ENCODE peak calls at places on chromosome 14, in eight cellular contexts. W, I, M, L, U, O, X and D are unnamed samples. For H3K79me2, the result is how much of the 10 kb centered on the place peaks cover.

GRCh38 chr14:54349713-54350112 is 47.1 kb upstream of the CDKN3 start:
- DNase-seq in W (no peak), I (no peak), M (no peak), L (no peak), U (no peak), O (no peak), X (no peak), D (no peak)

GRCh38 chr14:100293497-100294212 is 12.6 kb downstream of the SLC25A29 start:
- DNase-seq in W (no peak), I (no peak), M (no peak), L (no peak), U (no peak), O (no peak), X (no peak), D (no peak)

GRCh38 chr14:81536125-81536771 is 2.6 kb upstream of the SEL1L start:
- DNase-seq in W (no peak), I (no peak), M (no peak), L (no peak), U (no peak), O (no peak), X (no peak), D (no peak)

GRCh38 chr14:65927871-65928270 is 515.3 kb downstream of the FUT8 start:
- DNase-seq in W (no peak), I (no peak), M (peak), L (no peak), U (no peak), O (peak), X (no peak), D (no peak)

GRCh38 chr14:71702799-71703198 is 229.4 kb upstream of the RGS6 start:
- DNase-seq in W (no peak), I (no peak), M (no peak), L (no peak), U (no peak), O (no peak), X (no peak), D (no peak)

GRCh38 chr14:24483604-24484252 is 24.3 kb downstream of the CMA1 start:
- DNase-seq in W (peak), I (no peak), M (no peak), L (peak), U (no peak), O (no peak), X (peak), D (no peak)

GRCh38 chr14:65131176-65131765 is 29.0 kb upstream of the MAX start:
- DNase-seq in W (peak), I (no peak), M (no peak), L (peak), U (peak), O (peak), X (peak), D (no peak)

GRCh38 chr14:70716958-70717357 is 75.2 kb downstream of the TTC9 start:
- DNase-seq in W (no peak), I (no peak), M (no peak), L (no peak), U (no peak), O (no peak), X (no peak), D (no peak)

GRCh38 chr14:52974406-52974805 is 23.6 kb upstream of the FERMT2 start:
- DNase-seq in W (peak), I (no peak), M (no peak), L (no peak), U (no peak), O (no peak), X (peak), D (no peak)

GRCh38 chr14:94767321-94767878 is 2.5 kb downstream of the GSC start:
- DNase-seq in W (no peak), I (peak), M (no peak), L (no peak), U (no peak), O (peak), X (no peak), D (no peak)

GRCh38 chr14:98171654-98172053 is 1100.3 kb downstream of the BCL11B start:
- DNase-seq in W (no peak), I (no peak), M (peak), L (no peak), U (no peak), O (no peak), X (no peak), D (no peak)

GRCh38 chr14:81176224-81176623 is 44.5 kb downstream of the GTF2A1 start:
- DNase-seq in W (no peak), I (no peak), M (no peak), L (no peak), U (no peak), O (no peak), X (no peak), D (peak)

GRCh38 chr14:87013583-87013982 is 979.4 kb downstream of the GALC start:
- DNase-seq in W (peak), I (no peak), M (no peak), L (peak), U (no peak), O (no peak), X (peak), D (no peak)
- H3K4me2 ChIP-seq in W (no peak), I (no peak), M (no peak), L (peak), U (no peak), O (no peak), X (no peak), D (no peak)

DNA sequence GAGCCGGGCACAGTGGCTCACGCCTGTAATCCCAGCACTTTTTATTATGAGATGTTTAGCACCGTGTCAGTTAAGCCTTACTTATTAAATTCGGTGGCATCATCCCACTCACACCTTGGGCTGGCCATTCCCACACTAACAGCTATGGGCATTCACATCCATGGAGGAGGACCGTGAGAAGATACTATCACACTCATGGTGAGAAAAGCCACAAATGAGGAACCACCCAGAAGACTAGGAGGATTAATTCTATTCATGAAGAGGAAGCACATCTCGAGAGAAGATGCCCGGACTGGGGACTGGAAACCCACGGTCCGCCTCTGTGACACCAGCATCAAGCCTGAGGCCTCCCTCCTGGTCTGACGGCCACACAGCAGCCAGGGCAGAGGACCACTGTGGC is 4.9 kb downstream of the CDC42BPB start:
- DNase-seq in W (no peak), I (no peak), M (no peak), L (no peak), U (no peak), O (no peak), X (no peak), D (peak)
- H3K79me2 ChIP-seq in W (half or more), I (under half), M (under half), L (half or more), U (half or more), O (half or more), X (half or more), D (under half)

DNA sequence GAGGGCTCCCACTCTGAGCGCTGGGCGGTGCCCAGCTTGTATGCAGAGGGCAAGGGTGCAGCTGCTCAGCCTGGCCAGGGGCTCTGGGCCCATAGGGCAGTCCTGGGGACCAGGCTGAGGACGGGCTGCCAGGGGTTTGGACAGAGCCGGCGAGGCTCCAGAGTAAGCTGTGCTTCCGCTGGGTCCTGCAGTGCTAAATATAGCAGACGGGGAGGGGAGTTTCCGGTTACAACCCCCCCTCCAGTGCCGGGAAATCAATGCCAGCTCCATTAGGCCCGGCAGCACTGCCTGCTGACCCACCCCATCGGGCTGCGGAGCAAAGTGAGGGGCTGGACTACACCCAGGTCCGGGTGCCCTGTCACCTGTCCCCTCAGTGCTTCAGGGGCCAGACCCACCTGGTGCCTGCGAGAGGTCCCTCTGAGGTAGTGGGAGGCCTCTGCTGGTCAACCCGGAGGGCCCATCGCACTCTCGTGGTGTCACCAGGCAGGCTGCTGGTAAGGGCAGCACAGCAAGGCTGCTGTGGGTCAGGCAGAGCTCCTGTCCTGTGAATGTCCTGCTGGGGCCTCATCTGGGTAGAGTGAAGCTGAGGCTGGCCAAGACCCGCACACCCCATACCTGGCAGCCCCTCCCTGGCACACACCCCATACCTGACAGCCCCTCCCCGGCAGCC is 2.6 kb upstream of the JAG2 start:
- DNase-seq in W (no peak), I (no peak), M (no peak), L (no peak), U (no peak), O (no peak), X (no peak), D (no peak)
- H3K4me2 ChIP-seq in W (no peak), I (no peak), M (no peak), L (no peak), U (no peak), O (no peak), X (no peak), D (no peak)

GRCh38 chr14:58665773-58666500 is 28.2 kb downstream of the DACT1 start:
- DNase-seq in W (no peak), I (no peak), M (no peak), L (no peak), U (no peak), O (no peak), X (no peak), D (no peak)

GRCh38 chr14:58666737-58667136 is 29.0 kb downstream of the DACT1 start:
- DNase-seq in W (no peak), I (no peak), M (no peak), L (no peak), U (no peak), O (no peak), X (no peak), D (no peak)

GRCh38 chr14:58668848-58669480 is 31.2 kb downstream of the DACT1 start:
- DNase-seq in W (no peak), I (no peak), M (no peak), L (no peak), U (no peak), O (no peak), X (no peak), D (no peak)

GRCh38 chr14:58669556-58670200 is 31.9 kb downstream of the DACT1 start:
- DNase-seq in W (no peak), I (no peak), M (no peak), L (no peak), U (no peak), O (no peak), X (no peak), D (no peak)

DNA sequence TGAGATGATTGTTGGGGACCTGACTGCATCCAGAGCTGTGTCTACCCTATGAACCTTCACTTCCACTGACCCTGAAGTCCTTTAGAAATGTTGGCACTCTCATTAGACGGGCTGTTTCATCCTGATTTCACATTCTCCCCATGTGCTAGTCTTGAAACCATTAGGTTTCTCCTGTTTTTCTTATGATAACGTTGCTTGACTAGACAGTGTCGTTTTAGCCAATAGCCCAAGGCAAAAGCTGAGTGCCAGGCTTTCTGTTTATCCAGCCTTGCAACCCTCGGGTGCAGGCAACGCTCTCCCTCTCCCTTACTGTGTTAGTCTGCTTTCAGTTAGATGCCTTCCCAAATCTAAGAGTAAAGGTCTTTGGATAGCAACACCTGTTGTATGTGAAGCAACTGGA is 30.1 kb downstream of the DACT1 start:
- DNase-seq in W (no peak), I (no peak), M (no peak), L (no peak), U (no peak), O (no peak), X (no peak), D (no peak)
- H3K79me2 ChIP-seq in W (under half), I (under half), M (under half), L (under half), U (under half), O (under half), X (under half), D (under half)

GRCh38 chr14:104665092-104665662 is 24.2 kb upstream of the INF2 start:
- DNase-seq in W (peak), I (no peak), M (no peak), L (no peak), U (no peak), O (no peak), X (no peak), D (no peak)
- H3K4me2 ChIP-seq in W (no peak), I (no peak), M (no peak), L (peak), U (peak), O (no peak), X (peak), D (no peak)

GRCh38 chr14:73738518-73739173 is 24.5 kb upstream of the PNMA1 start:
- DNase-seq in W (no peak), I (peak), M (no peak), L (no peak), U (no peak), O (no peak), X (no peak), D (no peak)
- H3K79me2 ChIP-seq in W (half or more), I (under half), M (half or more), L (half or more), U (under half), O (under half), X (half or more), D (half or more)

GRCh38 chr14:35338731-35339405 is 46.7 kb downstream of the PSMA6 start:
- DNase-seq in W (no peak), I (no peak), M (no peak), L (no peak), U (no peak), O (no peak), X (no peak), D (no peak)

GRCh38 chr14:35335388-35336092 is 43.4 kb downstream of the PSMA6 start:
- DNase-seq in W (peak), I (no peak), M (no peak), L (no peak), U (no peak), O (no peak), X (peak), D (no peak)

GRCh38 chr14:35336171-35337073 is 44.2 kb downstream of the PSMA6 start:
- DNase-seq in W (peak), I (peak), M (no peak), L (peak), U (no peak), O (peak), X (peak), D (no peak)

GRCh38 chr14:35337557-35338255 is 45.5 kb downstream of the PSMA6 start:
- DNase-seq in W (no peak), I (peak), M (no peak), L (no peak), U (no peak), O (peak), X (no peak), D (no peak)

DNA sequence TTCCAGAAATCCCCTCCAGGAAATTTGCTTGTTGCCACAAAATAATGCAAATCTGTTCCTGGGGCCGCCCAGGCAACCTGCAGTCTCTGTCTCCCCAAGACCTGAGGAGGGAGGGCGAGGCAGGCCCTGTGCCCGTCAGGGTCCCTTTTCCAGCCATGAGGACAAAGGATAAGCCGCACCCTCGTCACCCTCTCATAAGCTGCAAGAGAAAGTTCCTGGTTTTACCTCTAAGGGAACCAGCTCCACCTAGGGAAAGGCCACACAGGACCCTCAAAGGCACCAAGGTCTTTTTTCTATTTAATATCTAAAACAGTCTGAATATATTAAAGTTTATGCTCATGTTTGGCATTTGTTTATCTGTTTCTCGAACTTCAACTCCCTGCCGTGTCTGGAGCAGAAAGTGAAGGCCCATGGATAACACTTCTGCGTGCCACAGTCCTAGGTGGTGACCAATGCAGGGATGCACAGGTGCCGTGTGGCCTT is 44.9 kb downstream of the PSMA6 start:
- DNase-seq in W (no peak), I (no peak), M (no peak), L (no peak), U (no peak), O (no peak), X (no peak), D (no peak)
- H3K4me2 ChIP-seq in W (peak), I (no peak), M (no peak), L (no peak), U (peak), O (peak), X (peak), D (no peak)

GRCh38 chr14:72878746-72879145 is 15.2 kb downstream of the DPF3 start:
- DNase-seq in W (no peak), I (no peak), M (no peak), L (no peak), U (no peak), O (no peak), X (no peak), D (no peak)
- H3K79me2 ChIP-seq in W (under half), I (under half), M (under half), L (half or more), U (under half), O (under half), X (under half), D (under half)